ENCODE peak calls at places on chromosomes 13 and 19, in nine cellular contexts. One of them, this sample, is unnamed.

GRCh38 chr13:113390874-113391497 is 27.1 kb upstream of the GRTP1 start:
- DNase-seq in CD8-positive, alpha-beta T cell: no peak
- DNase-seq in keratinocyte: no peak
- DNase-seq in body of pancreas: no peak
- DNase-seq in suprapubic skin: no peak
- DNase-seq in thoracic aorta: no peak
- DNase-seq in mammary epithelial cell: no peak
- DNase-seq in K562: no peak
- DNase-seq in stomach: no peak
- DNase-seq in this sample: no peak

GRCh38 chr13:42660367-42660965 is 86.5 kb downstream of the TNFSF11 start:
- DNase-seq in CD8-positive, alpha-beta T cell: no peak
- DNase-seq in keratinocyte: no peak
- DNase-seq in body of pancreas: no peak
- DNase-seq in suprapubic skin: no peak
- DNase-seq in thoracic aorta: no peak
- DNase-seq in mammary epithelial cell: peak; percentile 6
- DNase-seq in K562: no peak
- DNase-seq in stomach: no peak
- DNase-seq in this sample: no peak

GRCh38 chr13:73325351-73326214 is 266.8 kb downstream of the KLF5 start:
- DNase-seq in CD8-positive, alpha-beta T cell: no peak
- DNase-seq in keratinocyte: no peak
- DNase-seq in body of pancreas: peak; percentile 18
- DNase-seq in suprapubic skin: no peak
- DNase-seq in thoracic aorta: no peak
- DNase-seq in mammary epithelial cell: peak; percentile 38
- DNase-seq in K562: no peak
- DNase-seq in stomach: no peak
- DNase-seq in this sample: no peak

GRCh38 chr19:11096210-11096841 is 7.1 kb downstream of the LDLR start:
- DNase-seq in CD8-positive, alpha-beta T cell: no peak
- DNase-seq in keratinocyte: no peak
- DNase-seq in body of pancreas: no peak
- DNase-seq in suprapubic skin: no peak
- DNase-seq in thoracic aorta: no peak
- DNase-seq in mammary epithelial cell: peak; percentile 49
- DNase-seq in K562: no peak
- DNase-seq in stomach: no peak
- DNase-seq in this sample: no peak

GRCh38 chr13:98824376-98825160 is 72.1 kb upstream of the SLC15A1 start:
- DNase-seq in CD8-positive, alpha-beta T cell: no peak
- DNase-seq in keratinocyte: no peak
- DNase-seq in body of pancreas: no peak
- DNase-seq in suprapubic skin: no peak
- DNase-seq in thoracic aorta: no peak
- DNase-seq in mammary epithelial cell: peak; percentile 53
- DNase-seq in K562: no peak
- DNase-seq in stomach: no peak
- DNase-seq in this sample: no peak

GRCh38 chr13:50627111-50627510 is 216.4 kb downstream of the DLEU7 start:
- DNase-seq in CD8-positive, alpha-beta T cell: no peak
- DNase-seq in keratinocyte: no peak
- DNase-seq in body of pancreas: no peak
- DNase-seq in suprapubic skin: no peak
- DNase-seq in thoracic aorta: no peak
- DNase-seq in mammary epithelial cell: no peak
- DNase-seq in K562: no peak
- DNase-seq in stomach: no peak
- DNase-seq in this sample: no peak

GRCh38 chr19:10295305-10295846 is 5.6 kb downstream of the ICAM5 start:
- DNase-seq in CD8-positive, alpha-beta T cell: peak; percentile 46
- DNase-seq in keratinocyte: no peak
- DNase-seq in body of pancreas: peak; percentile 40
- DNase-seq in suprapubic skin: no peak
- DNase-seq in thoracic aorta: no peak
- DNase-seq in mammary epithelial cell: no peak
- DNase-seq in K562: no peak
- DNase-seq in stomach: peak; percentile 51
- DNase-seq in this sample: no peak

GRCh38 chr13:97975280-97975850 is 21.9 kb downstream of the IPO5 start:
- DNase-seq in CD8-positive, alpha-beta T cell: no peak
- DNase-seq in keratinocyte: no peak
- DNase-seq in body of pancreas: no peak
- DNase-seq in suprapubic skin: no peak
- DNase-seq in thoracic aorta: no peak
- DNase-seq in mammary epithelial cell: no peak
- DNase-seq in K562: no peak
- DNase-seq in stomach: no peak
- DNase-seq in this sample: no peak

GRCh38 chr13:50650936-50651638 is 192.4 kb downstream of the DLEU7 start:
- DNase-seq in CD8-positive, alpha-beta T cell: no peak
- DNase-seq in keratinocyte: no peak
- DNase-seq in body of pancreas: no peak
- DNase-seq in suprapubic skin: no peak
- DNase-seq in thoracic aorta: no peak
- DNase-seq in mammary epithelial cell: peak; percentile 29
- DNase-seq in K562: no peak
- DNase-seq in stomach: no peak
- DNase-seq in this sample: no peak

GRCh38 chr19:10861118-10861651 is 10.2 kb upstream of the CARM1 start:
- DNase-seq in CD8-positive, alpha-beta T cell: no peak
- DNase-seq in keratinocyte: no peak
- DNase-seq in body of pancreas: peak; percentile 53
- DNase-seq in suprapubic skin: no peak
- DNase-seq in thoracic aorta: no peak
- DNase-seq in mammary epithelial cell: no peak
- DNase-seq in K562: peak; percentile 36
- DNase-seq in stomach: peak; percentile 58
- DNase-seq in this sample: no peak

GRCh38 chr19:49669511-49669910 is 3.8 kb downstream of the BCL2L12 start:
- DNase-seq in CD8-positive, alpha-beta T cell: no peak
- DNase-seq in keratinocyte: no peak
- DNase-seq in body of pancreas: no peak
- DNase-seq in suprapubic skin: no peak
- DNase-seq in thoracic aorta: no peak
- DNase-seq in mammary epithelial cell: no peak
- DNase-seq in K562: no peak
- DNase-seq in stomach: no peak
- DNase-seq in this sample: no peak

GRCh38 chr13:99384468-99384867 is 77.3 kb upstream of the GPR183 start:
- DNase-seq in CD8-positive, alpha-beta T cell: peak; percentile 38
- DNase-seq in keratinocyte: no peak
- DNase-seq in body of pancreas: no peak
- DNase-seq in suprapubic skin: no peak
- DNase-seq in thoracic aorta: no peak
- DNase-seq in mammary epithelial cell: no peak
- DNase-seq in K562: no peak
- DNase-seq in stomach: no peak
- DNase-seq in this sample: no peak

GRCh38 chr19:3604987-3605343 is 1.7 kb downstream of the TBXA2R start:
- DNase-seq in CD8-positive, alpha-beta T cell: no peak
- DNase-seq in keratinocyte: no peak
- DNase-seq in body of pancreas: no peak
- DNase-seq in suprapubic skin: no peak
- DNase-seq in thoracic aorta: no peak
- DNase-seq in mammary epithelial cell: no peak
- DNase-seq in K562: no peak
- DNase-seq in stomach: no peak
- DNase-seq in this sample: no peak

GRCh38 chr19:52070496-52070895 is 21.9 kb upstream of the ZNF432 start:
- DNase-seq in CD8-positive, alpha-beta T cell: no peak
- DNase-seq in keratinocyte: peak; percentile 40
- DNase-seq in body of pancreas: no peak
- DNase-seq in suprapubic skin: no peak
- DNase-seq in thoracic aorta: no peak
- DNase-seq in mammary epithelial cell: peak; percentile 3
- DNase-seq in K562: no peak
- DNase-seq in stomach: no peak
- DNase-seq in this sample: no peak

DNA sequence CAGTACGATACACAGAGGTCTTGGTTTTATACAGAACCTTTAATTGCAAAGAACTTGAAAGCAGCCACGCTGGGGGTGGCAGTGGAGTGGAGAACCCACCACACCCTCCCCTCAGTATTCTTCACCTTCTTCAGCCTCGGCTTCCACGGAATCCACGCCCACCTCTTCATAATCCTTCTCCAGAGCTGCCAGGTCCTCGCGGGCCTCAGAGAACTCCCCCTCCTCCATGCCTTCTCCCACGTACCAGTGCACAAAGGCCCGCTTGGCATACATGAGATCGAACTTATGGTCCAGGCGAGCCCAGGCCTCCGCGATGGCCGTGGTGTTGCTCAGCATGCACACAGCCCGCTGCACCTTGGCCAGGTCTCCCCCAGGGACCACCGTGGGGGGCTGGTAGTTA is 7.9 kb downstream of the TUBA3C start:
- DNase-seq in CD8-positive, alpha-beta T cell: no peak
- DNase-seq in keratinocyte: no peak
- DNase-seq in body of pancreas: no peak
- DNase-seq in suprapubic skin: no peak
- DNase-seq in thoracic aorta: no peak
- DNase-seq in mammary epithelial cell: no peak
- DNase-seq in K562: no peak
- DNase-seq in stomach: no peak
- DNase-seq in this sample: no peak
- H3K9me3 ChIP-seq in CD8-positive, alpha-beta T cell: no peaks in the 10 kb centered on the region
- H3K9me3 ChIP-seq in keratinocyte: peaks cover 8% of the 10 kb centered on the region
- H3K9me3 ChIP-seq in body of pancreas: no peaks in the 10 kb centered on the region
- H3K9me3 ChIP-seq in suprapubic skin: peaks cover 8% of the 10 kb centered on the region
- H3K9me3 ChIP-seq in thoracic aorta: no peaks in the 10 kb centered on the region
- H3K9me3 ChIP-seq in mammary epithelial cell: peaks cover 47% of the 10 kb centered on the region
- H3K9me3 ChIP-seq in K562: no peaks in the 10 kb centered on the region
- H3K9me3 ChIP-seq in stomach: no peaks in the 10 kb centered on the region
- H3K9me3 ChIP-seq in this sample: no peaks in the 10 kb centered on the region

GRCh38 chr13:32443111-32443510 is 15.2 kb upstream of the N4BP2L1 start:
- DNase-seq in CD8-positive, alpha-beta T cell: no peak
- DNase-seq in keratinocyte: no peak
- DNase-seq in body of pancreas: peak; percentile 53
- DNase-seq in suprapubic skin: no peak
- DNase-seq in thoracic aorta: no peak
- DNase-seq in mammary epithelial cell: no peak
- DNase-seq in K562: peak; percentile 13
- DNase-seq in stomach: no peak
- DNase-seq in this sample: no peak
- TF ChIP-seq CTCF in CD8-positive, alpha-beta T cell: peak; percentile 65
- TF ChIP-seq CTCF in keratinocyte: peak; percentile 16
- TF ChIP-seq CTCF in body of pancreas: peak; percentile 34
- TF ChIP-seq CTCF in suprapubic skin: no peak
- TF ChIP-seq CTCF in thoracic aorta: no peak
- TF ChIP-seq CTCF in mammary epithelial cell: peak; percentile 42
- TF ChIP-seq CTCF in K562: peak; percentile 15
- TF ChIP-seq CTCF in stomach: peak; percentile 15
- TF ChIP-seq CTCF in this sample: peak; percentile 20

GRCh38 chr19:12546903-12547302 is 4.4 kb downstream of the ZNF564 start:
- DNase-seq in CD8-positive, alpha-beta T cell: no peak
- DNase-seq in keratinocyte: no peak
- DNase-seq in body of pancreas: no peak
- DNase-seq in suprapubic skin: no peak
- DNase-seq in thoracic aorta: no peak
- DNase-seq in mammary epithelial cell: no peak
- DNase-seq in K562: no peak
- DNase-seq in stomach: no peak
- DNase-seq in this sample: no peak

GRCh38 chr19:12546068-12546467 is 5.2 kb downstream of the ZNF564 start:
- DNase-seq in CD8-positive, alpha-beta T cell: no peak
- DNase-seq in keratinocyte: no peak
- DNase-seq in body of pancreas: no peak
- DNase-seq in suprapubic skin: no peak
- DNase-seq in thoracic aorta: no peak
- DNase-seq in mammary epithelial cell: no peak
- DNase-seq in K562: no peak
- DNase-seq in stomach: no peak
- DNase-seq in this sample: no peak

GRCh38 chr19:12543855-12544254 is 7.4 kb downstream of the ZNF564 start:
- DNase-seq in CD8-positive, alpha-beta T cell: no peak
- DNase-seq in keratinocyte: no peak
- DNase-seq in body of pancreas: no peak
- DNase-seq in suprapubic skin: no peak
- DNase-seq in thoracic aorta: no peak
- DNase-seq in mammary epithelial cell: peak; percentile 47
- DNase-seq in K562: peak; percentile 22
- DNase-seq in stomach: no peak
- DNase-seq in this sample: no peak

GRCh38 chr19:12545267-12545666 is 6.0 kb downstream of the ZNF564 start:
- DNase-seq in CD8-positive, alpha-beta T cell: no peak
- DNase-seq in keratinocyte: no peak
- DNase-seq in body of pancreas: no peak
- DNase-seq in suprapubic skin: no peak
- DNase-seq in thoracic aorta: no peak
- DNase-seq in mammary epithelial cell: no peak
- DNase-seq in K562: peak; percentile 25
- DNase-seq in stomach: no peak
- DNase-seq in this sample: no peak

GRCh38 chr19:12544401-12544876 is 6.8 kb downstream of the ZNF564 start:
- DNase-seq in CD8-positive, alpha-beta T cell: no peak
- DNase-seq in keratinocyte: no peak
- DNase-seq in body of pancreas: no peak
- DNase-seq in suprapubic skin: no peak
- DNase-seq in thoracic aorta: no peak
- DNase-seq in mammary epithelial cell: no peak
- DNase-seq in K562: peak; percentile 85
- DNase-seq in stomach: no peak
- DNase-seq in this sample: no peak
- H3K36me3 ChIP-seq in CD8-positive, alpha-beta T cell: peaks cover 7% of the 10 kb centered on the region
- H3K36me3 ChIP-seq in keratinocyte: peaks cover 3% of the 10 kb centered on the region
- H3K36me3 ChIP-seq in body of pancreas: no peaks in the 10 kb centered on the region
- H3K36me3 ChIP-seq in suprapubic skin: peaks cover 20% of the 10 kb centered on the region
- H3K36me3 ChIP-seq in thoracic aorta: peaks cover 4% of the 10 kb centered on the region
- H3K36me3 ChIP-seq in mammary epithelial cell: no peaks in the 10 kb centered on the region
- H3K36me3 ChIP-seq in K562: peaks cover 54% of the 10 kb centered on the region
- H3K36me3 ChIP-seq in stomach: peaks cover 44% of the 10 kb centered on the region
- H3K36me3 ChIP-seq in this sample: no peaks in the 10 kb centered on the region

GRCh38 chr19:8866344-8866743 is 34.2 kb downstream of the MBD3L1 start:
- DNase-seq in CD8-positive, alpha-beta T cell: no peak
- DNase-seq in keratinocyte: no peak
- DNase-seq in body of pancreas: no peak
- DNase-seq in suprapubic skin: no peak
- DNase-seq in thoracic aorta: no peak
- DNase-seq in mammary epithelial cell: no peak
- DNase-seq in K562: no peak
- DNase-seq in stomach: no peak
- DNase-seq in this sample: no peak
- H3K9me3 ChIP-seq in CD8-positive, alpha-beta T cell: no peaks in the 10 kb centered on the region
- H3K9me3 ChIP-seq in keratinocyte: no peaks in the 10 kb centered on the region
- H3K9me3 ChIP-seq in body of pancreas: no peaks in the 10 kb centered on the region
- H3K9me3 ChIP-seq in suprapubic skin: no peaks in the 10 kb centered on the region
- H3K9me3 ChIP-seq in thoracic aorta: no peaks in the 10 kb centered on the region
- H3K9me3 ChIP-seq in mammary epithelial cell: peaks cover 33% of the 10 kb centered on the region
- H3K9me3 ChIP-seq in K562: no peaks in the 10 kb centered on the region
- H3K9me3 ChIP-seq in stomach: no peaks in the 10 kb centered on the region
- H3K9me3 ChIP-seq in this sample: no peaks in the 10 kb centered on the region